ENCODE peak calls at places on chromosomes 6 and 20, in seven cellular contexts. T is thoracic aorta; C is stimulated activated CD4-positive, alpha-beta T cell treated with anti-CD3 and anti-CD28 coated beads, Interleukin-2, amount 100 ng/mL, for 48 hours; R is CD4-positive, CD25-positive, alpha-beta regulatory T cell; Y is AG09319; L is AG10803; N is heart right ventricle. X is an unnamed sample.
A peak's percentile ranks its signal among the peaks of the same experiment; 100 is the strongest.

GRCh38 chr20:37596890-37597539 is 69.3 kb upstream of the BLCAP start:
- DNase-seq in R (no peak), Y (no peak), C (no peak), N (no peak), L (no peak), T (no peak), X (no peak)

GRCh38 chr20:50331469-50332251 is 141.0 kb downstream of the CEBPB start:
- DNase-seq in T (no peak), R (no peak), Y (no peak), N (no peak), C (no peak), L (no peak), X (no peak)

GRCh38 chr20:58099956-58100730 is 128.3 kb downstream of the ANKRD60 start:
- DNase-seq in R (no peak), C (no peak), L (no peak), N (no peak), Y (no peak), T (no peak), X (no peak)

GRCh38 chr6:149840345-149841075 is 23.6 kb downstream of the LRP11 start:
- DNase-seq in Y (peak; percentile 81), N (peak; percentile 85), R (peak; percentile 56), L (peak; percentile 90), T (no peak), C (peak; percentile 47), X (no peak)

GRCh38 chr6:35810831-35811698 is 5.9 kb downstream of the LHFPL5 start:
- DNase-seq in N (no peak), C (no peak), L (peak; percentile 47), R (no peak), T (no peak), Y (no peak), X (no peak)

GRCh38 chr6:43274916-43275597 is 23.0 kb upstream of the SLC22A7 start:
- DNase-seq in Y (no peak), T (no peak), C (no peak), R (no peak), L (no peak), N (no peak), X (no peak)

GRCh38 chr6:153167026-153167891 is 36.2 kb upstream of the RGS17 start:
- DNase-seq in Y (peak; percentile 28), T (no peak), R (no peak), L (peak; percentile 71), N (no peak), C (no peak), X (no peak)

GRCh38 chr20:58184984-58185383 is 43.5 kb downstream of the ANKRD60 start:
- DNase-seq in Y (no peak), L (no peak), R (no peak), N (no peak), C (no peak), T (no peak), X (no peak)

GRCh38 chr6:4018194-4019111 is 60.5 kb downstream of the FAM217A start:
- DNase-seq in R (peak; percentile 97), L (peak; percentile 92), Y (peak; percentile 86), T (peak; percentile 81), C (peak; percentile 96), N (peak; percentile 95), X (peak; percentile 84)

GRCh38 chr6:162467679-162468078 is 259.9 kb downstream of the PRKN start:
- DNase-seq in C (no peak), R (no peak), L (no peak), N (peak; percentile 35), T (no peak), Y (no peak), X (no peak)

GRCh38 chr6:1322725-1323219 is 10.9 kb downstream of the FOXQ1 start:
- DNase-seq in C (no peak), N (no peak), T (no peak), Y (no peak), L (peak; percentile 64), R (no peak), X (no peak)

GRCh38 chr6:34535199-34535598 is 20.9 kb downstream of the SPDEF start:
- DNase-seq in R (no peak), T (no peak), L (no peak), C (no peak), Y (no peak), N (no peak), X (no peak)

GRCh38 chr6:4588163-4588562 is 188.0 kb upstream of the CDYL start:
- DNase-seq in R (no peak), Y (no peak), N (no peak), T (no peak), L (no peak), C (no peak), X (no peak)

GRCh38 chr6:110951986-110952794 is 6.3 kb upstream of the GTF3C6 start:
- DNase-seq in N (no peak), R (no peak), Y (peak; percentile 52), C (no peak), T (no peak), L (peak; percentile 62), X (no peak)

GRCh38 chr6:947235-947934 is 254.4 kb upstream of the EXOC2 start:
- DNase-seq in C (no peak), T (no peak), R (no peak), Y (no peak), L (no peak), N (no peak), X (no peak)

GRCh38 chr6:50791900-50792508 is 26.7 kb upstream of the TFAP2B start:
- DNase-seq in R (peak; percentile 20), L (peak; percentile 46), C (no peak), N (no peak), T (no peak), Y (no peak), X (no peak)

GRCh38 chr6:28737750-28738395 is 185.9 kb downstream of the TRIM27 start:
- DNase-seq in C (no peak), R (no peak), T (no peak), Y (no peak), N (no peak), L (no peak), X (no peak)

GRCh38 chr6:78831492-78831891 is 35.9 kb upstream of the IRAK1BP1 start:
- DNase-seq in C (no peak), L (no peak), R (no peak), N (peak; percentile 7), T (no peak), Y (no peak), X (no peak)

GRCh38 chr20:61974357-61974665 is 91.4 kb downstream of the TAF4 start:
- DNase-seq in N (no peak), T (no peak), L (no peak), C (no peak), R (no peak), Y (no peak), X (no peak)